ENCODE peak calls at places on chromosomes 3 and 15, in four cellular contexts. One of them, this sample, is unnamed.

GRCh38 chr3:138907541-138907940 is 39.4 kb downstream of the FOXL2 start:
- DNase-seq in fibroblast of pulmonary artery: no peak
- DNase-seq in foreskin fibroblast: no peak
- DNase-seq in GM23338: no peak
- DNase-seq in this sample: no peak

GRCh38 chr3:42148086-42148842 is 57.1 kb downstream of the TRAK1 start:
- DNase-seq in fibroblast of pulmonary artery: no peak
- DNase-seq in foreskin fibroblast: no peak
- DNase-seq in GM23338: no peak
- DNase-seq in this sample: no peak

GRCh38 chr3:41182504-41183059 is 16.7 kb upstream of the CTNNB1 start:
- DNase-seq in fibroblast of pulmonary artery: no peak
- DNase-seq in foreskin fibroblast: no peak
- DNase-seq in GM23338: no peak
- DNase-seq in this sample: no peak

GRCh38 chr15:71114066-71114680 is 1.1 kb upstream of the THSD4 start:
- DNase-seq in fibroblast of pulmonary artery: no peak
- DNase-seq in foreskin fibroblast: no peak
- DNase-seq in GM23338: peak; percentile 69
- DNase-seq in this sample: no peak

GRCh38 chr15:86743283-86743903 is 663.7 kb downstream of the AGBL1 start:
- DNase-seq in fibroblast of pulmonary artery: no peak
- DNase-seq in foreskin fibroblast: no peak
- DNase-seq in GM23338: peak; percentile 87
- DNase-seq in this sample: no peak

GRCh38 chr15:45402955-45403892 is 24.9 kb upstream of the GATM start:
- DNase-seq in fibroblast of pulmonary artery: peak; percentile 39
- DNase-seq in foreskin fibroblast: peak; percentile 54
- DNase-seq in GM23338: peak; percentile 49
- DNase-seq in this sample: peak; percentile 20

GRCh38 chr3:129942296-129942695 is 32.2 kb upstream of the TRH start:
- DNase-seq in fibroblast of pulmonary artery: peak; percentile 72
- DNase-seq in foreskin fibroblast: peak; percentile 25
- DNase-seq in GM23338: peak; percentile 93
- DNase-seq in this sample: peak; percentile 44

GRCh38 chr15:38862104-38862503 is 297.5 kb upstream of the RASGRP1 start:
- DNase-seq in fibroblast of pulmonary artery: no peak
- DNase-seq in foreskin fibroblast: no peak
- DNase-seq in GM23338: no peak
- DNase-seq in this sample: no peak

GRCh38 chr3:184537885-184538599 is 23.5 kb upstream of the EPHB3 start:
- DNase-seq in fibroblast of pulmonary artery: no peak
- DNase-seq in foreskin fibroblast: no peak
- DNase-seq in GM23338: no peak
- DNase-seq in this sample: no peak

GRCh38 chr3:184538600-184539431 is 22.8 kb upstream of the EPHB3 start:
- DNase-seq in fibroblast of pulmonary artery: no peak
- DNase-seq in foreskin fibroblast: no peak
- DNase-seq in GM23338: no peak
- DNase-seq in this sample: no peak

GRCh38 chr3:184531580-184532290 is 29.9 kb upstream of the EPHB3 start:
- DNase-seq in fibroblast of pulmonary artery: peak; percentile 41
- DNase-seq in foreskin fibroblast: no peak
- DNase-seq in GM23338: no peak
- DNase-seq in this sample: no peak

GRCh38 chr3:184532940-184533732 is 28.4 kb upstream of the EPHB3 start:
- DNase-seq in fibroblast of pulmonary artery: no peak
- DNase-seq in foreskin fibroblast: no peak
- DNase-seq in GM23338: no peak
- DNase-seq in this sample: no peak
- TF ChIP-seq CTCF in fibroblast of pulmonary artery: no peak
- TF ChIP-seq CTCF in foreskin fibroblast: no peak
- TF ChIP-seq CTCF in GM23338: no peak
- TF ChIP-seq CTCF in this sample: no peak

GRCh38 chr3:112654492-112654891 is 13.5 kb upstream of the CCDC80 start:
- DNase-seq in fibroblast of pulmonary artery: no peak
- DNase-seq in foreskin fibroblast: no peak
- DNase-seq in GM23338: no peak
- DNase-seq in this sample: no peak
- H3K4me3 ChIP-seq in fibroblast of pulmonary artery: no peak overlapping the region
- H3K4me3 ChIP-seq in foreskin fibroblast: no peak overlapping the region
- H3K4me3 ChIP-seq in GM23338: no peak overlapping the region
- H3K4me3 ChIP-seq in this sample: no peak overlapping the region

GRCh38 chr15:84748274-84749110 is at the start of gene ZNF592:
- DNase-seq in fibroblast of pulmonary artery: peak; percentile 79
- DNase-seq in foreskin fibroblast: peak; percentile 75
- DNase-seq in GM23338: peak; percentile 72
- DNase-seq in this sample: peak; percentile 79
- TF ChIP-seq CTCF in fibroblast of pulmonary artery: no peak
- TF ChIP-seq CTCF in foreskin fibroblast: no peak
- TF ChIP-seq CTCF in GM23338: no peak
- TF ChIP-seq CTCF in this sample: peak; percentile 15

DNA sequence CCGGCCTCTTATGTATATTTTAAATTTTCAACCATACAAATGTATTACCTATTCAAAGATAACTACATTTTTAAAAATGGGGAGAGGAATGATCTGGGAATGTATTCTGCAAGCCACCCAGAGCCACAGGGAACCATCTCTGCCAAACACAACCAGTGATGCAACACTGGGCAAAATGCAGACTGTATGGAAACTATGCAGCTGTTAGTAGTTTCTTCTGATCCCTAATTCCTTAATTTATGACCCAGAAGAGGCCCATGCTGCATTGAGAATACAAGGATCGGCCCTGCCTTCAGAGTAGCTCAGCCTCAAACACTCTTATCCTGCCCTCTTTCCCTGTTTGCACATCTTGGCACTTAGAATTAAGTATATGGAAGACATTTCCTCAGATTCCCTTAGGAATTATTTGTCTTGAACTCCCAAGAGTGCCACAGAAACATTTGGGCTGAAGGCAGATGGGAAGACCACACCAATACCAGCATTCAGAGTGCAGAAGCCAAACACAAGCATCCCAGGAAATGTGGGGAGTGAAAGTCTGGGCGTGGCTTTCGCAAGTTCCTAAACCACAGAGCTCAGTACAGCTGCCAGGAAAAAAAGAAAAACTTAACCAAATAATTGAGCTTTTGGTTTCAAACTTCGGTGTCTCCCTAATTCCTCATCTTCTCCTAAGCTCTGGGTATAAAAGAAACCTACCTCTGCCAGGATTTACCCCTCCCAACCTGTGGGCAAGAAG is 5.3 kb downstream of the SNUPN start:
- DNase-seq in fibroblast of pulmonary artery: peak; percentile 82
- DNase-seq in foreskin fibroblast: no peak
- DNase-seq in GM23338: no peak
- DNase-seq in this sample: peak; percentile 73
- H3K4me3 ChIP-seq in fibroblast of pulmonary artery: peak overlapping the region; percentile 43
- H3K4me3 ChIP-seq in foreskin fibroblast: peak overlapping the region; percentile 38
- H3K4me3 ChIP-seq in GM23338: no peak overlapping the region
- H3K4me3 ChIP-seq in this sample: no peak overlapping the region

DNA sequence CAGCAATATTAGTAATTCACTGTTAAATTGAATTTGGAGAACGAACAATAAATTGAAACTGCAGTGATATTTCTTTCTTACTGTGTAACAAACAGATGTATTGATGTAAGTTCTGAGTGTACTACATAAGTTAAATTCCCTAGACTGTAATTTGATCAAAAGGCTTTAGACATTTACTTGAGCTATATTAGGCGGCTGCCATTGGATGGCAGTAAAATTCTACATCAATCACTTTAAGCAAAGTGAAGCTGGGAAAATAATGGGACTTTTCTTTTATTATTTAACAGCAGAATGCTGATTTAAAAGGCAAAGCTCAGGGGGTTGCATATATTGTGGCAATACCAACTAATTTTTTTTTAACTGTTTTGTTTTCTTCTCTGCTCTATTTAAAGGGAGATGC is 212.6 kb upstream of the PLSCR5 start:
- DNase-seq in fibroblast of pulmonary artery: peak; percentile 45
- DNase-seq in foreskin fibroblast: peak; percentile 37
- DNase-seq in GM23338: peak; percentile 42
- DNase-seq in this sample: peak; percentile 88
- TF ChIP-seq CTCF in fibroblast of pulmonary artery: peak; percentile 21
- TF ChIP-seq CTCF in foreskin fibroblast: peak; percentile 40
- TF ChIP-seq CTCF in GM23338: peak; percentile 55
- TF ChIP-seq CTCF in this sample: peak; percentile 55

DNA sequence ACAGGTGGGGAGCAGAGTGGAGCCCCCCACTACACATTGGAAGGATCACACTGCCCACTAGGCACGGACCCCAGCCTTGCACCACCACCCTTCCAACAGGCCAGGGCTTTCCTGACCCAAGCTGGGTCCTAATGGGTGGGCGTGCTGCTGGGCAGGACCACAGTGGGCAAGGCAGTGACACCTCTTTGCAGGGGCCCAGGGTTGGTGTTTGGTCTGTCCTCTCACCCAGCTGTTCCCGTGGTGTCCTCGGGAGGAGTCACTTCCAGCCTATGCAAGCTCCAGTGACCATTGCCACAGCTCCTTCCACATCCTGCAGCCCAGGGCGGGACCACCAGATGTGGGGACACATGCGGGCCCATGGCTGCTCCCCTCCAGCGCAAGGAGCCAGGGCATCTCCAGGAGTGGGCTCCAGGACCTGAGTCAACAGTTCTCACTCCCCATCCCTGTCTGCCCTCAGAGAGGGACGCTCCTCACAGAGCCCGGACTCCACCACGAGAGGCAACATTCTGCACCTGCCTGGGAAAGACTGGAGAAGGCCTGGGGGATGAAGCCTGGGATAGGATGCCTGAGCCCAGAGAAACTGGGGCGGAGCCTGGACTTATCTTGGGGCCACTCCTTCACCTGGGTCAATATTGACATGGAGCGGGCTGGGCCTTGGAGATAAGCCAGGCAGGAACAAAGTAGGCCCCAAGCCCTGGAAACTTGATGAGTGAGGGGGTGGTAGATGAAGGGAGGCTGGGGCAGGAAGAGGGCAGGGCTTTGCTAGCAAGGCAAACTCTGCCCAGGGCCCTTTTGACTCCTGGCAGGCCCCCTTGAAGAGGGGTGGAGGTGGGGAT is 3.9 kb upstream of the VILL start:
- DNase-seq in fibroblast of pulmonary artery: no peak
- DNase-seq in foreskin fibroblast: no peak
- DNase-seq in GM23338: peak; percentile 40
- DNase-seq in this sample: no peak
- H3K4me3 ChIP-seq in fibroblast of pulmonary artery: no peak overlapping the region
- H3K4me3 ChIP-seq in foreskin fibroblast: no peak overlapping the region
- H3K4me3 ChIP-seq in GM23338: no peak overlapping the region
- H3K4me3 ChIP-seq in this sample: no peak overlapping the region

GRCh38 chr3:16247282-16248058 is 17.3 kb downstream of the DPH3 start:
- DNase-seq in fibroblast of pulmonary artery: peak; percentile 91
- DNase-seq in foreskin fibroblast: peak; percentile 75
- DNase-seq in GM23338: peak; percentile 93
- DNase-seq in this sample: peak; percentile 80
- TF ChIP-seq CTCF in fibroblast of pulmonary artery: peak; percentile 91
- TF ChIP-seq CTCF in foreskin fibroblast: peak; percentile 81
- TF ChIP-seq CTCF in GM23338: peak; percentile 97
- TF ChIP-seq CTCF in this sample: peak; percentile 81

GRCh38 chr3:195460355-195460754 is 17.5 kb upstream of the ACAP2 start:
- DNase-seq in fibroblast of pulmonary artery: no peak
- DNase-seq in foreskin fibroblast: no peak
- DNase-seq in GM23338: no peak
- DNase-seq in this sample: no peak

GRCh38 chr3:195462308-195462610 is 19.4 kb upstream of the ACAP2 start:
- DNase-seq in fibroblast of pulmonary artery: no peak
- DNase-seq in foreskin fibroblast: no peak
- DNase-seq in GM23338: no peak
- DNase-seq in this sample: no peak

GRCh38 chr3:195461518-195462307 is 18.9 kb upstream of the ACAP2 start:
- DNase-seq in fibroblast of pulmonary artery: no peak
- DNase-seq in foreskin fibroblast: no peak
- DNase-seq in GM23338: no peak
- DNase-seq in this sample: no peak

GRCh38 chr3:195455789-195456188 is 13.0 kb upstream of the ACAP2 start:
- DNase-seq in fibroblast of pulmonary artery: no peak
- DNase-seq in foreskin fibroblast: no peak
- DNase-seq in GM23338: no peak
- DNase-seq in this sample: no peak

DNA sequence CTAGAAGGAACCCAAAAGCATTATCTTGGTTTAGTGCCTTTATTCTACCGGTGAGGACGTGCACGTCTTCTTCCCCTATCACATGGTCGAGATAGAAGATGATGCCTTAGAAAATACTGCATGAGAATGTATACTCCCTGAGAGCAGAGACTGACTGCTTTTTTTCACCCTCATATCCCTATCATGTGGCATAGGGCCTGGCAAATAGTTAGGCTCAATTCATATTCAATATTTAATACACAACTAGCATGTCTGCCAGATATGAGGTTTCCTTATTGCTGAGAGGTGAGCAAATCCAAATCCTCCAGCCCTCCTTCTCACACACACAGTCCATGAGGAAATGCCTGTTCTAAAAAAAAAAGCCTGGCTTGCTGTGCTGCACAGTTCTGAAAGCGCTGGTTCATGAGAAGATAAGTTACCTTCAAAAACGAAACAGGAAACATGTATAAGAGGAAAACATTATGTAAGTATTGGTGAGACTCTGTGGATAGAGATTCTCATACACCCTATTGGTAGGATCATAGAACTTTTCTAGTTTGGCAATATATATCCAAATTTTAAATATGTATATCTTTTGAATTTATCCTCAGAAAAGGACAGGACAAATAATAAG is 15.5 kb upstream of the ACAP2 start:
- DNase-seq in fibroblast of pulmonary artery: peak; percentile 73
- DNase-seq in foreskin fibroblast: no peak
- DNase-seq in GM23338: no peak
- DNase-seq in this sample: peak; percentile 5
- H3K4me3 ChIP-seq in fibroblast of pulmonary artery: no peak overlapping the region
- H3K4me3 ChIP-seq in foreskin fibroblast: no peak overlapping the region
- H3K4me3 ChIP-seq in GM23338: no peak overlapping the region
- H3K4me3 ChIP-seq in this sample: no peak overlapping the region

DNA sequence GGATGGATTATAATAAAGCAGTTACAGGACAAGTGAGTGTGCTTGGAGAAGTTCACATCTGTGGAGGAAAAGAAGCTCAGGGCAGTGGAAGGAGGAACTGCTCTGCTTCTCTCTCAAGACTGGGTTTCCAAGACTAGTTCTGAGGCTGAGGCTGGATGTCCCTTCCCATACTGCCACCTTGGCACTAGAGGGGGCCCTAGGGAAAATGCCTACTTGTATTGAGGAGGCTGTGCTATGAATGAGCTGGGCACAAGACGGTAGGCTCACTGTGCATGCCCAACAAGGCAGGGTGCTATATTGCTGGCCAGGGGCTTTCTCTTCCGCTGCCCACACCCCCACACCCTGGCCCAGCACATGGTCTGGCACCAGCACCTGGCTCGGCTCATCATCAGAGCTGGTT is 65.2 kb downstream of the SLCO2A1 start:
- DNase-seq in fibroblast of pulmonary artery: no peak
- DNase-seq in foreskin fibroblast: no peak
- DNase-seq in GM23338: peak; percentile 44
- DNase-seq in this sample: no peak
- TF ChIP-seq CTCF in fibroblast of pulmonary artery: peak; percentile 26
- TF ChIP-seq CTCF in foreskin fibroblast: peak; percentile 17
- TF ChIP-seq CTCF in GM23338: peak; percentile 48
- TF ChIP-seq CTCF in this sample: peak; percentile 22

This sample was measured in astrocyte of the spinal cord.